ENCODE peak calls at places on chromosomes 11 and 22, in ten cellular contexts. One of them, this sample, is unnamed.

GRCh38 chr22:45582236-45582954 is 79.7 kb downstream of the FBLN1 start:
- DNase-seq in GM12865: no peak
- DNase-seq in fibroblast of lung: no peak
- DNase-seq in HCT116: no peak
- DNase-seq in CD8-positive, alpha-beta T cell: no peak
- DNase-seq in body of pancreas: no peak
- DNase-seq in neural progenitor cell: no peak
- DNase-seq in kidney: peak; percentile 30
- DNase-seq in keratinocyte: no peak
- DNase-seq in fibroblast of the aortic adventitia: no peak
- DNase-seq in this sample: no peak

GRCh38 chr22:25741692-25742626 is at the start of gene MYO18B:
- DNase-seq in GM12865: no peak
- DNase-seq in fibroblast of lung: peak; percentile 36
- DNase-seq in HCT116: no peak
- DNase-seq in CD8-positive, alpha-beta T cell: no peak
- DNase-seq in body of pancreas: no peak
- DNase-seq in neural progenitor cell: no peak
- DNase-seq in kidney: no peak
- DNase-seq in keratinocyte: no peak
- DNase-seq in fibroblast of the aortic adventitia: no peak
- DNase-seq in this sample: no peak

GRCh38 chr11:94449437-94449836 is 44.2 kb downstream of the MRE11 start:
- DNase-seq in GM12865: no peak
- DNase-seq in fibroblast of lung: peak; percentile 66
- DNase-seq in HCT116: no peak
- DNase-seq in CD8-positive, alpha-beta T cell: no peak
- DNase-seq in body of pancreas: no peak
- DNase-seq in neural progenitor cell: no peak
- DNase-seq in kidney: no peak
- DNase-seq in keratinocyte: peak; percentile 25
- DNase-seq in fibroblast of the aortic adventitia: peak; percentile 80
- DNase-seq in this sample: peak; percentile 97

GRCh38 chr11:9738126-9738525 is 74.2 kb downstream of the SWAP70 start:
- DNase-seq in GM12865: no peak
- DNase-seq in fibroblast of lung: no peak
- DNase-seq in HCT116: no peak
- DNase-seq in CD8-positive, alpha-beta T cell: no peak
- DNase-seq in body of pancreas: no peak
- DNase-seq in neural progenitor cell: no peak
- DNase-seq in kidney: no peak
- DNase-seq in keratinocyte: no peak
- DNase-seq in fibroblast of the aortic adventitia: peak; percentile 41
- DNase-seq in this sample: no peak

GRCh38 chr11:11985016-11985715 is 23.3 kb downstream of the DKK3 start:
- DNase-seq in GM12865: no peak
- DNase-seq in fibroblast of lung: peak; percentile 90
- DNase-seq in HCT116: no peak
- DNase-seq in CD8-positive, alpha-beta T cell: no peak
- DNase-seq in body of pancreas: no peak
- DNase-seq in neural progenitor cell: no peak
- DNase-seq in kidney: no peak
- DNase-seq in keratinocyte: no peak
- DNase-seq in fibroblast of the aortic adventitia: peak; percentile 78
- DNase-seq in this sample: peak; percentile 81

GRCh38 chr11:95418916-95419315 is 187.9 kb upstream of the SESN3 start:
- DNase-seq in GM12865: no peak
- DNase-seq in fibroblast of lung: no peak
- DNase-seq in HCT116: no peak
- DNase-seq in CD8-positive, alpha-beta T cell: no peak
- DNase-seq in body of pancreas: no peak
- DNase-seq in neural progenitor cell: no peak
- DNase-seq in kidney: no peak
- DNase-seq in keratinocyte: no peak
- DNase-seq in fibroblast of the aortic adventitia: no peak
- DNase-seq in this sample: no peak

GRCh38 chr11:86151188-86152005 is 82.5 kb upstream of the PICALM start:
- DNase-seq in GM12865: peak; percentile 26
- DNase-seq in fibroblast of lung: peak; percentile 78
- DNase-seq in HCT116: no peak
- DNase-seq in CD8-positive, alpha-beta T cell: no peak
- DNase-seq in body of pancreas: peak; percentile 25
- DNase-seq in neural progenitor cell: peak; percentile 39
- DNase-seq in kidney: peak; percentile 84
- DNase-seq in keratinocyte: no peak
- DNase-seq in fibroblast of the aortic adventitia: peak; percentile 55
- DNase-seq in this sample: peak; percentile 12

GRCh38 chr11:36123353-36124220 is 165.6 kb downstream of the COMMD9 start:
- DNase-seq in GM12865: no peak
- DNase-seq in fibroblast of lung: no peak
- DNase-seq in HCT116: no peak
- DNase-seq in CD8-positive, alpha-beta T cell: no peak
- DNase-seq in body of pancreas: no peak
- DNase-seq in neural progenitor cell: no peak
- DNase-seq in kidney: no peak
- DNase-seq in keratinocyte: no peak
- DNase-seq in fibroblast of the aortic adventitia: no peak
- DNase-seq in this sample: no peak

GRCh38 chr11:11449327-11449726 is 96.3 kb upstream of the CSNK2A3 start:
- DNase-seq in GM12865: no peak
- DNase-seq in fibroblast of lung: no peak
- DNase-seq in HCT116: no peak
- DNase-seq in CD8-positive, alpha-beta T cell: no peak
- DNase-seq in body of pancreas: no peak
- DNase-seq in neural progenitor cell: no peak
- DNase-seq in kidney: no peak
- DNase-seq in keratinocyte: no peak
- DNase-seq in fibroblast of the aortic adventitia: no peak
- DNase-seq in this sample: no peak

GRCh38 chr11:12397953-12398352 is 20.6 kb downstream of the PARVA start:
- DNase-seq in GM12865: no peak
- DNase-seq in fibroblast of lung: peak; percentile 99
- DNase-seq in HCT116: no peak
- DNase-seq in CD8-positive, alpha-beta T cell: no peak
- DNase-seq in body of pancreas: no peak
- DNase-seq in neural progenitor cell: no peak
- DNase-seq in kidney: peak; percentile 87
- DNase-seq in keratinocyte: no peak
- DNase-seq in fibroblast of the aortic adventitia: peak; percentile 95
- DNase-seq in this sample: peak; percentile 99

GRCh38 chr11:63761173-63761572 is 7.4 kb downstream of the ZFTA start:
- DNase-seq in GM12865: no peak
- DNase-seq in fibroblast of lung: no peak
- DNase-seq in HCT116: no peak
- DNase-seq in CD8-positive, alpha-beta T cell: no peak
- DNase-seq in body of pancreas: no peak
- DNase-seq in neural progenitor cell: peak; percentile 79
- DNase-seq in kidney: no peak
- DNase-seq in keratinocyte: no peak
- DNase-seq in fibroblast of the aortic adventitia: no peak
- DNase-seq in this sample: no peak

GRCh38 chr11:62569611-62570010 is 4.1 kb downstream of the EEF1G start:
- DNase-seq in GM12865: no peak
- DNase-seq in fibroblast of lung: no peak
- DNase-seq in HCT116: no peak
- DNase-seq in CD8-positive, alpha-beta T cell: no peak
- DNase-seq in body of pancreas: no peak
- DNase-seq in neural progenitor cell: no peak
- DNase-seq in kidney: no peak
- DNase-seq in keratinocyte: no peak
- DNase-seq in fibroblast of the aortic adventitia: no peak
- DNase-seq in this sample: no peak

GRCh38 chr11:71284525-71285092 is 32.2 kb upstream of the SHANK2 start:
- DNase-seq in GM12865: no peak
- DNase-seq in fibroblast of lung: no peak
- DNase-seq in HCT116: no peak
- DNase-seq in CD8-positive, alpha-beta T cell: no peak
- DNase-seq in body of pancreas: peak; percentile 60
- DNase-seq in neural progenitor cell: no peak
- DNase-seq in kidney: no peak
- DNase-seq in keratinocyte: no peak
- DNase-seq in fibroblast of the aortic adventitia: no peak
- DNase-seq in this sample: no peak

GRCh38 chr11:70953720-70954119 is 298.7 kb downstream of the SHANK2 start:
- DNase-seq in GM12865: no peak
- DNase-seq in fibroblast of lung: no peak
- DNase-seq in HCT116: no peak
- DNase-seq in CD8-positive, alpha-beta T cell: no peak
- DNase-seq in body of pancreas: no peak
- DNase-seq in neural progenitor cell: no peak
- DNase-seq in kidney: no peak
- DNase-seq in keratinocyte: no peak
- DNase-seq in fibroblast of the aortic adventitia: no peak
- DNase-seq in this sample: no peak

GRCh38 chr11:64004590-64004984 is 18.3 kb downstream of the OTUB1 start:
- DNase-seq in GM12865: no peak
- DNase-seq in fibroblast of lung: no peak
- DNase-seq in HCT116: no peak
- DNase-seq in CD8-positive, alpha-beta T cell: no peak
- DNase-seq in body of pancreas: no peak
- DNase-seq in neural progenitor cell: no peak
- DNase-seq in kidney: peak; percentile 56
- DNase-seq in keratinocyte: no peak
- DNase-seq in fibroblast of the aortic adventitia: no peak
- DNase-seq in this sample: peak; percentile 17

GRCh38 chr11:1762537-1763302 is 1.0 kb downstream of the CTSD start:
- DNase-seq in GM12865: no peak
- DNase-seq in fibroblast of lung: no peak
- DNase-seq in HCT116: peak; percentile 19
- DNase-seq in CD8-positive, alpha-beta T cell: no peak
- DNase-seq in body of pancreas: peak; percentile 92
- DNase-seq in neural progenitor cell: no peak
- DNase-seq in kidney: peak; percentile 86
- DNase-seq in keratinocyte: no peak
- DNase-seq in fibroblast of the aortic adventitia: peak; percentile 56
- DNase-seq in this sample: peak; percentile 45

GRCh38 chr11:7904910-7905309 is 26.2 kb downstream of the OR10A6 start:
- DNase-seq in GM12865: no peak
- DNase-seq in fibroblast of lung: peak; percentile 41
- DNase-seq in HCT116: no peak
- DNase-seq in CD8-positive, alpha-beta T cell: no peak
- DNase-seq in body of pancreas: no peak
- DNase-seq in neural progenitor cell: peak; percentile 33
- DNase-seq in kidney: no peak
- DNase-seq in keratinocyte: no peak
- DNase-seq in fibroblast of the aortic adventitia: peak; percentile 79
- DNase-seq in this sample: peak; percentile 55
- TF ChIP-seq CTCF in GM12865: no peak
- TF ChIP-seq CTCF in fibroblast of lung: peak; percentile 42
- TF ChIP-seq CTCF in HCT116: no peak
- TF ChIP-seq CTCF in CD8-positive, alpha-beta T cell: no peak
- TF ChIP-seq CTCF in body of pancreas: peak; percentile 59
- TF ChIP-seq CTCF in neural progenitor cell: peak; percentile 46
- TF ChIP-seq CTCF in kidney: peak; percentile 5
- TF ChIP-seq CTCF in keratinocyte: peak; percentile 40
- TF ChIP-seq CTCF in fibroblast of the aortic adventitia: peak; percentile 63
- TF ChIP-seq CTCF in this sample: peak; percentile 45

DNA sequence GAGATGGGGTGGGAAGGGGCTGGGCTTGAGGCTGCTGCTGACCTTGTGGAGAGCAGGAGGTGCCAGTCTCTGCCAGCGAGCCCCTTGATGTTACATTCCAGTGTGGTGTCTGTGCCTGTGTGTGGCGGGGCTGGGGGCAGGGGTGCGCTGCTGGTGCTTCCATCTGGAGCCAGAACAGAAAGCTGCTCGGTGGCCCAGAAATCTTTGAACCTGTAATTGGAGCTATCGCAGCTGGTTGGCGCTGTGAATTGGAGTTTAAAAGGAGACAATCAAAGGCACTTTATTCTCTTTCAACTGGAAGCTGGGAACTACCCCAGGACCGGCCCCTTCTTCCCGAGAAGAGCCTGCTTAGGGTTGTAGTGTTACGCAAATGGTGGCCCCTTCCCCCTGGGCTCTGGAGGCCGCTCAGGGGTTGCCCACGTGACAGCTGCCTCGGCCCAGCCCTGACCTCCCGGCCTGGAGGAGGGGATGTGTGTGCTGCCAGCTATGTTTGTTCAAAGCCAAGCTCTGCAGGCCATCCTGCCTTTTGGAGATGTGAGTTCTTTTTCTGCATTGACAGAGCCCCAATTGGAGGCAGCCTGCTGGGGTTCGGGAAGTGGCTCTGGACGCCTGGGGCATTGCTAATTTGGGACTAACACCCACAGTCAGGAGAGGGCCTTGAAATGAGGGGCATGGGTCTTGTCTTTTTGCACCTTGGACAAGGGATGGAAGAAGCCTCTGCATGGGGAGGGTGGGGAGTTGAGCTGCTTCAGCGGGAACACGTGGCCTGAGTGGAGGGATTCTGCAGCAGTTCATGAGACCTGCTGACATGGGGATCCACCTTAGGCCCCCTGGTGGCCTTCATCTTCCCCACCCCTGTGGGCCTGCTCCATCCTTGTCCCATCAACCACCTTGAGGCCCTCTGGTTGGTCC is 14.0 kb upstream of the ARSA start:
- DNase-seq in GM12865: peak; percentile 13
- DNase-seq in fibroblast of lung: peak; percentile 33
- DNase-seq in HCT116: no peak
- DNase-seq in CD8-positive, alpha-beta T cell: no peak
- DNase-seq in body of pancreas: no peak
- DNase-seq in neural progenitor cell: peak; percentile 82
- DNase-seq in kidney: no peak
- DNase-seq in keratinocyte: no peak
- DNase-seq in fibroblast of the aortic adventitia: no peak
- DNase-seq in this sample: peak; percentile 29
- H3K4me3 ChIP-seq in GM12865: no peak overlapping the region
- H3K4me3 ChIP-seq in fibroblast of lung: no peak overlapping the region
- H3K4me3 ChIP-seq in HCT116: no peak overlapping the region
- H3K4me3 ChIP-seq in CD8-positive, alpha-beta T cell: no peak overlapping the region
- H3K4me3 ChIP-seq in body of pancreas: no peak overlapping the region
- H3K4me3 ChIP-seq in neural progenitor cell: peak overlapping the region; percentile 11
- H3K4me3 ChIP-seq in kidney: no peak overlapping the region
- H3K4me3 ChIP-seq in keratinocyte: no peak overlapping the region
- H3K4me3 ChIP-seq in fibroblast of the aortic adventitia: no peak overlapping the region
- H3K4me3 ChIP-seq in this sample: no peak overlapping the region

GRCh38 chr22:23376256-23376655 is 195.9 kb downstream of the BCR start:
- DNase-seq in GM12865: peak; percentile 71
- DNase-seq in fibroblast of lung: no peak
- DNase-seq in HCT116: peak; percentile 33
- DNase-seq in CD8-positive, alpha-beta T cell: no peak
- DNase-seq in body of pancreas: no peak
- DNase-seq in neural progenitor cell: no peak
- DNase-seq in kidney: no peak
- DNase-seq in keratinocyte: no peak
- DNase-seq in fibroblast of the aortic adventitia: no peak
- DNase-seq in this sample: peak; percentile 17
- TF ChIP-seq CTCF in GM12865: peak; percentile 64
- TF ChIP-seq CTCF in fibroblast of lung: no peak
- TF ChIP-seq CTCF in HCT116: peak; percentile 36
- TF ChIP-seq CTCF in CD8-positive, alpha-beta T cell: peak; percentile 18
- TF ChIP-seq CTCF in body of pancreas: no peak
- TF ChIP-seq CTCF in neural progenitor cell: peak; percentile 38
- TF ChIP-seq CTCF in kidney: peak; percentile 38
- TF ChIP-seq CTCF in keratinocyte: peak; percentile 38
- TF ChIP-seq CTCF in fibroblast of the aortic adventitia: peak; percentile 15
- TF ChIP-seq CTCF in this sample: peak; percentile 23

DNA sequence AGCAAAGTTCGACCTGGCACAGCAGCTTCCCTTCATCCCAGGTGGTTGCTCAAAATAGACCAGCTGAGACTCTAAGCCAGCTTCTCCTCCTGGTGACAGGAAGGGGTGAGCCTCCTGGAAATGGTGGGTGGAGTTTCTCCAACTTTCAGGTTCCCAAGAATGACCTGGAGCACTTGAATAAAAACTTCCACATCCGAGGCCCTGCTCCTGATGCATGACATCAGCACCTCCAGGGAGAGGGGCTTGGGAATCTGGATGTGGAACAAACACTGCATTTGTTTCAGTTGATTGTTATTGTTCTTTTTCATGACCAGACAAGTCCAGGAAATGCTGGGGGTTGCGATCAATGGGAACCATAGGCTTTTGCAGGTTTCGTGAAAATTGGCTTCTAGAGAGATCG is 19.4 kb downstream of the ST14 start:
- DNase-seq in GM12865: no peak
- DNase-seq in fibroblast of lung: no peak
- DNase-seq in HCT116: no peak
- DNase-seq in CD8-positive, alpha-beta T cell: no peak
- DNase-seq in body of pancreas: no peak
- DNase-seq in neural progenitor cell: no peak
- DNase-seq in kidney: no peak
- DNase-seq in keratinocyte: no peak
- DNase-seq in fibroblast of the aortic adventitia: no peak
- DNase-seq in this sample: no peak
- H3K4me3 ChIP-seq in GM12865: no peak overlapping the region
- H3K4me3 ChIP-seq in fibroblast of lung: no peak overlapping the region
- H3K4me3 ChIP-seq in HCT116: no peak overlapping the region
- H3K4me3 ChIP-seq in CD8-positive, alpha-beta T cell: no peak overlapping the region
- H3K4me3 ChIP-seq in body of pancreas: no peak overlapping the region
- H3K4me3 ChIP-seq in neural progenitor cell: no peak overlapping the region
- H3K4me3 ChIP-seq in kidney: no peak overlapping the region
- H3K4me3 ChIP-seq in keratinocyte: no peak overlapping the region
- H3K4me3 ChIP-seq in fibroblast of the aortic adventitia: no peak overlapping the region
- H3K4me3 ChIP-seq in this sample: no peak overlapping the region